ENCODE peak calls at places on chromosomes 2 and 18, in six cellular contexts. One of them, this sample, is unnamed.

GRCh38 chr2:36569267-36569860 is 28.6 kb downstream of the FEZ2 start:
- DNase-seq in fibroblast of pulmonary artery: no peak
- DNase-seq in WERI-Rb-1: no peak
- DNase-seq in IMR-90: no peak
- DNase-seq in adrenal gland: no peak
- DNase-seq in H1: no peak
- DNase-seq in this sample: peak; percentile 55

GRCh38 chr2:47650001-47650535 is 132.9 kb upstream of the MSH6 start:
- DNase-seq in fibroblast of pulmonary artery: no peak
- DNase-seq in WERI-Rb-1: no peak
- DNase-seq in IMR-90: no peak
- DNase-seq in adrenal gland: no peak
- DNase-seq in H1: no peak
- DNase-seq in this sample: no peak

GRCh38 chr2:168997113-168997512 is 34.0 kb downstream of the ABCB11 start:
- DNase-seq in fibroblast of pulmonary artery: peak; percentile 67
- DNase-seq in WERI-Rb-1: no peak
- DNase-seq in IMR-90: no peak
- DNase-seq in adrenal gland: no peak
- DNase-seq in H1: no peak
- DNase-seq in this sample: peak; percentile 49

GRCh38 chr2:129712586-129712985 is 266.9 kb upstream of the RAB6C start:
- DNase-seq in fibroblast of pulmonary artery: no peak
- DNase-seq in WERI-Rb-1: no peak
- DNase-seq in IMR-90: no peak
- DNase-seq in adrenal gland: no peak
- DNase-seq in H1: no peak
- DNase-seq in this sample: no peak

GRCh38 chr2:192197387-192197786 is 2.7 kb upstream of the TMEFF2 start:
- DNase-seq in fibroblast of pulmonary artery: peak; percentile 33
- DNase-seq in WERI-Rb-1: no peak
- DNase-seq in IMR-90: no peak
- DNase-seq in adrenal gland: no peak
- DNase-seq in H1: no peak
- DNase-seq in this sample: peak; percentile 28

GRCh38 chr2:236167297-236168109 is 683 bp downstream of the GBX2 start:
- DNase-seq in fibroblast of pulmonary artery: peak; percentile 59
- DNase-seq in WERI-Rb-1: peak; percentile 43
- DNase-seq in IMR-90: peak; percentile 42
- DNase-seq in adrenal gland: no peak
- DNase-seq in H1: peak; percentile 73
- DNase-seq in this sample: peak; percentile 55

GRCh38 chr18:48994044-48994651 is 43.4 kb upstream of the SMAD7 start:
- DNase-seq in fibroblast of pulmonary artery: peak; percentile 67
- DNase-seq in WERI-Rb-1: no peak
- DNase-seq in IMR-90: peak; percentile 83
- DNase-seq in adrenal gland: no peak
- DNase-seq in H1: no peak
- DNase-seq in this sample: peak; percentile 88

GRCh38 chr2:134667541-134667940 is 51.3 kb downstream of the TMEM163 start:
- DNase-seq in fibroblast of pulmonary artery: no peak
- DNase-seq in WERI-Rb-1: no peak
- DNase-seq in IMR-90: no peak
- DNase-seq in adrenal gland: no peak
- DNase-seq in H1: no peak
- DNase-seq in this sample: no peak

GRCh38 chr18:23071285-23071684 is 64.0 kb upstream of the CABLES1 start:
- DNase-seq in fibroblast of pulmonary artery: peak; percentile 16
- DNase-seq in WERI-Rb-1: no peak
- DNase-seq in IMR-90: peak; percentile 72
- DNase-seq in adrenal gland: no peak
- DNase-seq in H1: no peak
- DNase-seq in this sample: peak; percentile 36

GRCh38 chr2:142874293-142874814 is 3.1 kb upstream of the KYNU start:
- DNase-seq in fibroblast of pulmonary artery: peak; percentile 90
- DNase-seq in WERI-Rb-1: no peak
- DNase-seq in IMR-90: peak; percentile 95
- DNase-seq in adrenal gland: no peak
- DNase-seq in H1: no peak
- DNase-seq in this sample: peak; percentile 85

GRCh38 chr2:1097086-1097485 is 146.4 kb downstream of the SNTG2 start:
- DNase-seq in fibroblast of pulmonary artery: no peak
- DNase-seq in WERI-Rb-1: no peak
- DNase-seq in IMR-90: no peak
- DNase-seq in adrenal gland: no peak
- DNase-seq in H1: no peak
- DNase-seq in this sample: no peak

GRCh38 chr2:177246000-177246399 is 18.5 kb downstream of the NFE2L2 start:
- DNase-seq in fibroblast of pulmonary artery: no peak
- DNase-seq in WERI-Rb-1: no peak
- DNase-seq in IMR-90: no peak
- DNase-seq in adrenal gland: no peak
- DNase-seq in H1: no peak
- DNase-seq in this sample: no peak

GRCh38 chr2:234060236-234060635 is 9.7 kb downstream of the SPP2 start:
- DNase-seq in fibroblast of pulmonary artery: no peak
- DNase-seq in WERI-Rb-1: no peak
- DNase-seq in IMR-90: no peak
- DNase-seq in adrenal gland: no peak
- DNase-seq in H1: no peak
- DNase-seq in this sample: no peak

GRCh38 chr2:69985684-69986083 is 24.3 kb upstream of the ASPRV1 start:
- DNase-seq in fibroblast of pulmonary artery: peak; percentile 34
- DNase-seq in WERI-Rb-1: no peak
- DNase-seq in IMR-90: no peak
- DNase-seq in adrenal gland: no peak
- DNase-seq in H1: no peak
- DNase-seq in this sample: no peak

GRCh38 chr2:69986691-69987090 is 25.3 kb upstream of the ASPRV1 start:
- DNase-seq in fibroblast of pulmonary artery: no peak
- DNase-seq in WERI-Rb-1: no peak
- DNase-seq in IMR-90: no peak
- DNase-seq in adrenal gland: no peak
- DNase-seq in H1: no peak
- DNase-seq in this sample: no peak

GRCh38 chr2:69989422-69990128 is 28.1 kb upstream of the ASPRV1 start:
- DNase-seq in fibroblast of pulmonary artery: no peak
- DNase-seq in WERI-Rb-1: no peak
- DNase-seq in IMR-90: no peak
- DNase-seq in adrenal gland: no peak
- DNase-seq in H1: no peak
- DNase-seq in this sample: no peak

GRCh38 chr2:69989017-69989416 is 27.6 kb upstream of the ASPRV1 start:
- DNase-seq in fibroblast of pulmonary artery: no peak
- DNase-seq in WERI-Rb-1: no peak
- DNase-seq in IMR-90: no peak
- DNase-seq in adrenal gland: no peak
- DNase-seq in H1: no peak
- DNase-seq in this sample: no peak

GRCh38 chr2:69988086-69988635 is 26.7 kb upstream of the ASPRV1 start:
- DNase-seq in fibroblast of pulmonary artery: no peak
- DNase-seq in WERI-Rb-1: no peak
- DNase-seq in IMR-90: no peak
- DNase-seq in adrenal gland: no peak
- DNase-seq in H1: no peak
- DNase-seq in this sample: no peak
- H3K4me3 ChIP-seq in fibroblast of pulmonary artery: no peak overlapping the region
- H3K4me3 ChIP-seq in WERI-Rb-1: no peak overlapping the region
- H3K4me3 ChIP-seq in IMR-90: no peak overlapping the region
- H3K4me3 ChIP-seq in adrenal gland: no peak overlapping the region
- H3K4me3 ChIP-seq in H1: no peak overlapping the region
- H3K4me3 ChIP-seq in this sample: no peak overlapping the region

DNA sequence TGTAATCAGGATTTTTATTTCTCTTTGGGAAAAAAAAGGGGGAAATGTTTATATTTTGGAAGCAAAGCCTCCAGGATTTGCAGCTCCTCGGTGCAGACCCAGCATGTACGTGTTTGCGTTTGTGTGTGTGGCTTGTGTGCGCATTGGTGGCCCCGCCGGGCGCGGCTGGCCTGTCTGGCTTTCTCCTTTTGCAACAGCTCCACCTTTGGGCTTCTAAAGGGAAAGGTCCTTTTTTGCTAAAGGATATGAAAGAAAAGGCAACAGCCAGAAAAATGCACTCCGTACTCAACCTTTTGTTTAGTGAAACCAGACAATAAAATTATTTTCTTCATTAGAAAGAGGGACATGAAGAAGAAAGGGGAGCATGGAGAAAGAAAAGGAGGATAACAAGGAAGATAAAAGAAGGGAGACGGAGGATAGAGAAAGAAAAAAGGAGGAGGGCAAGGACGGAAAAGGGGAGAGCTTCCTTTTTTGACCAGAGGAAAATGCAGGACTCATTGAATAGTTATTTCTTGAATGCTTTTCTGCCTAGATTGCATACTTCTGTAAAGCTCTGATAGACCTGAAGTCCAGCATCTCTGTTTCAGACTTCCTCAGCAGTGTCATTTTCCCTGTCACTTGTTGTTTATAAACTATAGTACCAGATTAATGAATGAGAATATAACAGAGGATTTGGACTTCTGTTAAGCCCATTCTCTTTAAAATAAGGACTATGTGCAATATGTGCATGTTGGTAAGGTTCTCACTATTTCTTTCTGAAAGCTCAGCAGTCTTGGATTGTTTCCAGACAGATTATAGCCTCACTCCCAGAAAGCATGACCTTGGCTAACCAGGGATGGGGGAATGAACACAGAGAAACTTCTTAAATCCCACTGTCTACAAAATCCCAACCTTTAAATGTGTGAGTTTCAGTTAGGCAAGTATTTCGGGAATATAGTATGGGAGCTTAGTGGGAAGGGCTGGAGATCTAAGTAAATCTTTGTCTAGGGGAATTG is 563.1 kb upstream of the PIK3C3 start:
- DNase-seq in fibroblast of pulmonary artery: peak; percentile 83
- DNase-seq in WERI-Rb-1: peak; percentile 73
- DNase-seq in IMR-90: peak; percentile 70
- DNase-seq in adrenal gland: peak; percentile 37
- DNase-seq in H1: peak; percentile 64
- DNase-seq in this sample: peak; percentile 75
- H3K4me3 ChIP-seq in fibroblast of pulmonary artery: peak overlapping the region; percentile 52
- H3K4me3 ChIP-seq in WERI-Rb-1: peak overlapping the region; percentile 44
- H3K4me3 ChIP-seq in IMR-90: peak overlapping the region; percentile 58
- H3K4me3 ChIP-seq in adrenal gland: no peak overlapping the region
- H3K4me3 ChIP-seq in H1: no peak overlapping the region
- H3K4me3 ChIP-seq in this sample: peak overlapping the region; percentile 47

GRCh38 chr2:68943581-68944568 is 8.8 kb downstream of the GKN2 start:
- DNase-seq in fibroblast of pulmonary artery: peak; percentile 74
- DNase-seq in WERI-Rb-1: peak; percentile 76
- DNase-seq in IMR-90: peak; percentile 64
- DNase-seq in adrenal gland: peak; percentile 66
- DNase-seq in H1: peak; percentile 88
- DNase-seq in this sample: peak; percentile 68
- H3K4me3 ChIP-seq in fibroblast of pulmonary artery: no peak overlapping the region
- H3K4me3 ChIP-seq in WERI-Rb-1: peak overlapping the region; percentile 37
- H3K4me3 ChIP-seq in IMR-90: no peak overlapping the region
- H3K4me3 ChIP-seq in adrenal gland: no peak overlapping the region
- H3K4me3 ChIP-seq in H1: peak overlapping the region; percentile 54
- H3K4me3 ChIP-seq in this sample: no peak overlapping the region

GRCh38 chr2:232418466-232419244 is 12.0 kb downstream of the ALPG start:
- DNase-seq in fibroblast of pulmonary artery: peak; percentile 3
- DNase-seq in WERI-Rb-1: peak; percentile 55
- DNase-seq in IMR-90: no peak
- DNase-seq in adrenal gland: no peak
- DNase-seq in H1: peak; percentile 63
- DNase-seq in this sample: no peak
- H3K4me3 ChIP-seq in fibroblast of pulmonary artery: no peak overlapping the region
- H3K4me3 ChIP-seq in WERI-Rb-1: peak overlapping the region; percentile 46
- H3K4me3 ChIP-seq in IMR-90: no peak overlapping the region
- H3K4me3 ChIP-seq in adrenal gland: no peak overlapping the region
- H3K4me3 ChIP-seq in H1: peak overlapping the region; percentile 75
- H3K4me3 ChIP-seq in this sample: no peak overlapping the region